ENCODE peak calls at places on chromosome 21, in eight cellular contexts. One of them, this sample, is unnamed. For H3K4me1, the result is how much of the 10 kb centered on the place peaks cover.

GRCh38 chr21:27759091-27759659 is 792.3 kb upstream of the ADAMTS5 start:
- DNase-seq in tibial nerve: no peak
- DNase-seq in K562: no peak
- DNase-seq in sigmoid colon: no peak
- DNase-seq in A549: no peak
- DNase-seq in upper lobe of left lung: no peak
- DNase-seq in transverse colon: peak
- DNase-seq in esophagus muscularis mucosa: no peak
- DNase-seq in this sample: no peak

GRCh38 chr21:44054710-44055109 is 42.6 kb downstream of the TRAPPC10 start:
- DNase-seq in tibial nerve: no peak
- DNase-seq in K562: no peak
- DNase-seq in sigmoid colon: no peak
- DNase-seq in A549: no peak
- DNase-seq in upper lobe of left lung: no peak
- DNase-seq in transverse colon: no peak
- DNase-seq in esophagus muscularis mucosa: no peak
- DNase-seq in this sample: no peak

GRCh38 chr21:28480091-28480869 is 512.4 kb downstream of the LTN1 start:
- DNase-seq in tibial nerve: no peak
- DNase-seq in K562: no peak
- DNase-seq in sigmoid colon: no peak
- DNase-seq in A549: no peak
- DNase-seq in upper lobe of left lung: no peak
- DNase-seq in transverse colon: no peak
- DNase-seq in esophagus muscularis mucosa: no peak
- DNase-seq in this sample: no peak

GRCh38 chr21:26835027-26835713 is 10.0 kb downstream of the ADAMTS1 start:
- DNase-seq in tibial nerve: no peak
- DNase-seq in K562: no peak
- DNase-seq in sigmoid colon: peak
- DNase-seq in A549: no peak
- DNase-seq in upper lobe of left lung: no peak
- DNase-seq in transverse colon: no peak
- DNase-seq in esophagus muscularis mucosa: no peak
- DNase-seq in this sample: no peak

GRCh38 chr21:28754127-28754611 is 238.5 kb downstream of the LTN1 start:
- DNase-seq in tibial nerve: no peak
- DNase-seq in K562: no peak
- DNase-seq in sigmoid colon: peak
- DNase-seq in A549: no peak
- DNase-seq in upper lobe of left lung: no peak
- DNase-seq in transverse colon: peak
- DNase-seq in esophagus muscularis mucosa: no peak
- DNase-seq in this sample: no peak

GRCh38 chr21:43731891-43732711 is 13.2 kb downstream of the PDXK start:
- DNase-seq in tibial nerve: no peak
- DNase-seq in K562: no peak
- DNase-seq in sigmoid colon: no peak
- DNase-seq in A549: no peak
- DNase-seq in upper lobe of left lung: no peak
- DNase-seq in transverse colon: no peak
- DNase-seq in esophagus muscularis mucosa: no peak
- DNase-seq in this sample: no peak

GRCh38 chr21:39788383-39788782 is 43.4 kb downstream of the IGSF5 start:
- DNase-seq in tibial nerve: peak
- DNase-seq in K562: peak
- DNase-seq in sigmoid colon: peak
- DNase-seq in A549: peak
- DNase-seq in upper lobe of left lung: peak
- DNase-seq in transverse colon: peak
- DNase-seq in esophagus muscularis mucosa: peak
- DNase-seq in this sample: peak

GRCh38 chr21:26717146-26717739 is 128.0 kb downstream of the ADAMTS1 start:
- DNase-seq in tibial nerve: no peak
- DNase-seq in K562: peak
- DNase-seq in sigmoid colon: no peak
- DNase-seq in A549: peak
- DNase-seq in upper lobe of left lung: no peak
- DNase-seq in transverse colon: no peak
- DNase-seq in esophagus muscularis mucosa: no peak
- DNase-seq in this sample: no peak

GRCh38 chr21:15732996-15733329 is 3.2 kb downstream of the USP25 start:
- DNase-seq in tibial nerve: no peak
- DNase-seq in K562: no peak
- DNase-seq in sigmoid colon: no peak
- DNase-seq in A549: no peak
- DNase-seq in upper lobe of left lung: no peak
- DNase-seq in transverse colon: no peak
- DNase-seq in esophagus muscularis mucosa: no peak
- DNase-seq in this sample: no peak

GRCh38 chr21:29174607-29175013 is 44.2 kb downstream of the MAP3K7CL start:
- DNase-seq in tibial nerve: no peak
- DNase-seq in K562: no peak
- DNase-seq in sigmoid colon: no peak
- DNase-seq in A549: no peak
- DNase-seq in upper lobe of left lung: no peak
- DNase-seq in transverse colon: no peak
- DNase-seq in esophagus muscularis mucosa: no peak
- DNase-seq in this sample: no peak

GRCh38 chr21:43956667-43957030 is 55.5 kb upstream of the TRAPPC10 start:
- DNase-seq in tibial nerve: no peak
- DNase-seq in K562: no peak
- DNase-seq in sigmoid colon: no peak
- DNase-seq in A549: no peak
- DNase-seq in upper lobe of left lung: peak
- DNase-seq in transverse colon: no peak
- DNase-seq in esophagus muscularis mucosa: no peak
- DNase-seq in this sample: no peak

GRCh38 chr21:15241997-15242767 is 177.4 kb upstream of the NRIP1 start:
- DNase-seq in tibial nerve: no peak
- DNase-seq in K562: no peak
- DNase-seq in sigmoid colon: no peak
- DNase-seq in A549: no peak
- DNase-seq in upper lobe of left lung: no peak
- DNase-seq in transverse colon: no peak
- DNase-seq in esophagus muscularis mucosa: no peak
- DNase-seq in this sample: no peak

GRCh38 chr21:42404534-42404933 is 832 bp downstream of the UBASH3A start:
- DNase-seq in tibial nerve: no peak
- DNase-seq in K562: no peak
- DNase-seq in sigmoid colon: no peak
- DNase-seq in A549: no peak
- DNase-seq in upper lobe of left lung: no peak
- DNase-seq in transverse colon: no peak
- DNase-seq in esophagus muscularis mucosa: no peak
- DNase-seq in this sample: no peak

GRCh38 chr21:42401164-42401563 is 2.5 kb upstream of the UBASH3A start:
- DNase-seq in tibial nerve: no peak
- DNase-seq in K562: no peak
- DNase-seq in sigmoid colon: no peak
- DNase-seq in A549: no peak
- DNase-seq in upper lobe of left lung: no peak
- DNase-seq in transverse colon: no peak
- DNase-seq in esophagus muscularis mucosa: no peak
- DNase-seq in this sample: no peak

GRCh38 chr21:42400525-42400924 is 3.2 kb upstream of the UBASH3A start:
- DNase-seq in tibial nerve: no peak
- DNase-seq in K562: no peak
- DNase-seq in sigmoid colon: no peak
- DNase-seq in A549: no peak
- DNase-seq in upper lobe of left lung: no peak
- DNase-seq in transverse colon: no peak
- DNase-seq in esophagus muscularis mucosa: no peak
- DNase-seq in this sample: no peak

GRCh38 chr21:42403611-42404231 is at the start of gene UBASH3A:
- DNase-seq in tibial nerve: no peak
- DNase-seq in K562: peak
- DNase-seq in sigmoid colon: peak
- DNase-seq in A549: no peak
- DNase-seq in upper lobe of left lung: peak
- DNase-seq in transverse colon: peak
- DNase-seq in esophagus muscularis mucosa: no peak
- DNase-seq in this sample: no peak

GRCh38 chr21:42401820-42402251 is 1.9 kb upstream of the UBASH3A start:
- DNase-seq in tibial nerve: no peak
- DNase-seq in K562: no peak
- DNase-seq in sigmoid colon: no peak
- DNase-seq in A549: no peak
- DNase-seq in upper lobe of left lung: no peak
- DNase-seq in transverse colon: no peak
- DNase-seq in esophagus muscularis mucosa: no peak
- DNase-seq in this sample: no peak
- TF ChIP-seq EP300 in tibial nerve: no peak
- TF ChIP-seq EP300 in K562: no peak
- TF ChIP-seq EP300 in sigmoid colon: no peak
- TF ChIP-seq EP300 in A549: no peak
- TF ChIP-seq EP300 in upper lobe of left lung: no peak
- TF ChIP-seq EP300 in transverse colon: no peak
- TF ChIP-seq EP300 in esophagus muscularis mucosa: no peak
- TF ChIP-seq EP300 in this sample: no peak

GRCh38 chr21:45164838-45165237 is 90.5 kb downstream of the ADARB1 start:
- DNase-seq in tibial nerve: no peak
- DNase-seq in K562: no peak
- DNase-seq in sigmoid colon: peak
- DNase-seq in A549: no peak
- DNase-seq in upper lobe of left lung: no peak
- DNase-seq in transverse colon: no peak
- DNase-seq in esophagus muscularis mucosa: peak
- DNase-seq in this sample: no peak

GRCh38 chr21:45169001-45169400 is 94.6 kb downstream of the ADARB1 start:
- DNase-seq in tibial nerve: no peak
- DNase-seq in K562: no peak
- DNase-seq in sigmoid colon: peak
- DNase-seq in A549: no peak
- DNase-seq in upper lobe of left lung: no peak
- DNase-seq in transverse colon: no peak
- DNase-seq in esophagus muscularis mucosa: peak
- DNase-seq in this sample: no peak

GRCh38 chr21:45168522-45168921 is 94.1 kb downstream of the ADARB1 start:
- DNase-seq in tibial nerve: no peak
- DNase-seq in K562: no peak
- DNase-seq in sigmoid colon: no peak
- DNase-seq in A549: no peak
- DNase-seq in upper lobe of left lung: no peak
- DNase-seq in transverse colon: no peak
- DNase-seq in esophagus muscularis mucosa: no peak
- DNase-seq in this sample: no peak

GRCh38 chr21:45167796-45168222 is 93.4 kb downstream of the ADARB1 start:
- DNase-seq in tibial nerve: no peak
- DNase-seq in K562: no peak
- DNase-seq in sigmoid colon: no peak
- DNase-seq in A549: no peak
- DNase-seq in upper lobe of left lung: no peak
- DNase-seq in transverse colon: no peak
- DNase-seq in esophagus muscularis mucosa: no peak
- DNase-seq in this sample: no peak

DNA sequence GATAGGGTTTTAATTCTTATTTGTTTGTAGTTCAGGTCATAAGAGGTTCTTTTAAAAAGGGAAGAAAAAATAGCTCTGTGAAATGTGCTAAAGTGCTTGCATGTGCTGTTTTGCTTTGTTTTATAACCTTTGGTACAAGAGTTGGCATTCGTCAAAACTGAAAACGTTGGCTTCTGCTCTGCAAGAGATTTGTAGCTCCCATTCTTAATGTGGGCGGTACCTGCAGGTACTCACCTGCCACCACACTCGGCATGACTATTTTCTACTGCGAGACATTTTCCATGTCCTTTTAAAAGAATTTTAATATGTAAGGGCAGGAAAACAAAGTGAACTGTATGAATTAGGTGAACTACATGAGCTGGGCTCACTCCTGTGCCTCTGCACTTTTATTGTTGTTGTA is 92.6 kb downstream of the ADARB1 start:
- DNase-seq in tibial nerve: no peak
- DNase-seq in K562: no peak
- DNase-seq in sigmoid colon: no peak
- DNase-seq in A549: no peak
- DNase-seq in upper lobe of left lung: no peak
- DNase-seq in transverse colon: no peak
- DNase-seq in esophagus muscularis mucosa: no peak
- DNase-seq in this sample: no peak
- H3K4me1 ChIP-seq in tibial nerve: under half
- H3K4me1 ChIP-seq in K562: under half
- H3K4me1 ChIP-seq in sigmoid colon: half or more
- H3K4me1 ChIP-seq in A549: under half
- H3K4me1 ChIP-seq in upper lobe of left lung: under half
- H3K4me1 ChIP-seq in transverse colon: under half
- H3K4me1 ChIP-seq in esophagus muscularis mucosa: half or more
- H3K4me1 ChIP-seq in this sample: half or more

DNA sequence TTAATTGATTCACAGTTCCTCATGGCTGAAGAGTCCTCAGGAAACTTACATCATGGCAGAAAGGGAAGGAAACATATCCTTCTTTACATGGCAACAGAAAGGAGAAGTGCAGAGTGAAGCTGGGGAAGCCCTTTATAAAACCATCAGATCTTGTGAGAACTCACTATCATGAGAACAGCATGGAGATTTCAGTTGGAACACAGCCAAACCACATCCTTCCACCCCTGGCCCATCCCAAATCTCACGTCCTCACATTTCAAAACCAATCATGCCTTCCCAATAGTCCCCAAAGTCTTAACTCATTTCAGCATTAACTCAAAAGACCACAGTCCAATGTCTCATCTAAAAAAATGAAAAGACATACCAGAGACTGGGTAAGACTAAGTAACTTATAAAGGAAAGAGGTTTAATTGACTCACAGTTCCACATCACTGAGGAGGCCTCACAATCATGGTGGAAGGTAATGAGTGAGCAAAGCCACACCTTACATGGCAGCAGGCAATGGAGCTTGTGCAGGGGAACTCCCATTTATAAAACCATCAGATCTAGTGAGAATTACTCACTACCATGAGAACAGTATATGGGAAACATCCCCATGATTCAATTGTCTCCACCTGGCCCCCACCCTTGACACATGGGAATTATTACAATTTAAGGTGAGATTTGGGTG is 105.2 kb downstream of the MRPL39 start:
- DNase-seq in tibial nerve: no peak
- DNase-seq in K562: no peak
- DNase-seq in sigmoid colon: no peak
- DNase-seq in A549: no peak
- DNase-seq in upper lobe of left lung: no peak
- DNase-seq in transverse colon: no peak
- DNase-seq in esophagus muscularis mucosa: no peak
- DNase-seq in this sample: no peak
- TF ChIP-seq POLR2A in tibial nerve: no peak
- TF ChIP-seq POLR2A in K562: no peak
- TF ChIP-seq POLR2A in sigmoid colon: no peak
- TF ChIP-seq POLR2A in A549: no peak
- TF ChIP-seq POLR2A in upper lobe of left lung: no peak
- TF ChIP-seq POLR2A in transverse colon: no peak
- TF ChIP-seq POLR2A in esophagus muscularis mucosa: no peak
- TF ChIP-seq POLR2A in this sample: no peak

DNA sequence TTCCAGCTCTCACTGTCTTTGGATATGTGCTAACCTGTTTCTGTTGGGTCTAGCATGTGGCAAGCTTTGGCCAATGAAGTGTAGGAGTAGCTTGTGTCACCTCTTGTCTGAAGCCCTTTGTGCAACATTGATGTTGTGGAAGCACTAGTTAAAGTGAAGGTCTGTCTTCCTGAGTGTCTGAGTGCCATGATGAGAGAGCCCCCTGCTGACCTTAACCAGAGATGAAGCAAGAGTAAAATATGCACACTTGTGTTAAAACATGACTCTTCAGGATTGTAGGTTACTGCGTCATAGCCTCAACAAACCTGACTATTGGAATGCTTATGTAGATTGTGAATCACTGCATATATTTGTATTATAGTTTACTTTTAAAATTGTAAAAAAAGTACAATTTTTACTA is 103.7 kb downstream of the NCAM2 start:
- DNase-seq in tibial nerve: no peak
- DNase-seq in K562: peak
- DNase-seq in sigmoid colon: no peak
- DNase-seq in A549: no peak
- DNase-seq in upper lobe of left lung: no peak
- DNase-seq in transverse colon: no peak
- DNase-seq in esophagus muscularis mucosa: no peak
- DNase-seq in this sample: no peak
- TF ChIP-seq EP300 in tibial nerve: no peak
- TF ChIP-seq EP300 in K562: no peak
- TF ChIP-seq EP300 in sigmoid colon: no peak
- TF ChIP-seq EP300 in A549: no peak
- TF ChIP-seq EP300 in upper lobe of left lung: no peak
- TF ChIP-seq EP300 in transverse colon: no peak
- TF ChIP-seq EP300 in esophagus muscularis mucosa: no peak
- TF ChIP-seq EP300 in this sample: no peak

This sample was measured in stomach.